ENCODE peak calls at places on chromosome 22, in six cellular contexts. T is A549, E is esophagus squamous epithelium, L is ovary, M is spleen, Z is stomach. B is an unnamed sample.
A peak's percentile ranks its signal among the peaks of the same experiment; 100 is the strongest.

GRCh38 chr22:36352775-36353507 is 34.8 kb downstream of the MYH9 start:
- DNase-seq in L (peak; percentile 87), M (no peak), Z (peak; percentile 91), E (no peak), T (peak; percentile 78), B (peak; percentile 94)

GRCh38 chr22:24426859-24427499 is 420 bp upstream of the ADORA2A start:
- DNase-seq in T (no peak), L (no peak), Z (no peak), E (no peak), M (peak; percentile 87), B (no peak)

GRCh38 chr22:26763633-26764295 is 106.4 kb downstream of the MIAT start:
- DNase-seq in E (no peak), T (peak; percentile 97), Z (no peak), L (no peak), M (no peak), B (no peak)

GRCh38 chr22:46688949-46689348 is 49.1 kb downstream of the CERK start:
- DNase-seq in E (no peak), Z (peak; percentile 34), M (no peak), L (no peak), T (no peak), B (no peak)

GRCh38 chr22:41563051-41563711 is 2.4 kb downstream of the CSDC2 start:
- DNase-seq in M (no peak), E (no peak), Z (no peak), T (peak; percentile 53), L (peak; percentile 81), B (peak; percentile 30)

GRCh38 chr22:22789233-22789921 is 98.2 kb upstream of the IGLL5 start:
- DNase-seq in E (no peak), L (no peak), Z (no peak), T (no peak), M (no peak), B (no peak)

GRCh38 chr22:44667276-44667675 is 34.7 kb upstream of the PRR5 start:
- DNase-seq in E (no peak), M (no peak), L (peak; percentile 48), Z (no peak), T (no peak), B (no peak)

GRCh38 chr22:28911777-28912669 is 28.7 kb downstream of the ZNRF3 start:
- DNase-seq in T (peak; percentile 71), L (peak; percentile 35), E (no peak), M (no peak), Z (no peak), B (peak; percentile 24)

GRCh38 chr22:46661221-46661851 is 41.1 kb downstream of the GRAMD4 start:
- DNase-seq in E (no peak), Z (no peak), M (no peak), L (no peak), T (peak; percentile 64), B (peak; percentile 29)

GRCh38 chr22:45101828-45102227 is 61.9 kb upstream of the NUP50 start:
- DNase-seq in Z (peak; percentile 53), M (peak; percentile 79), L (peak; percentile 52), E (no peak), T (peak; percentile 74), B (no peak)

GRCh38 chr22:50311606-50312351 is 4.3 kb upstream of the PLXNB2 start:
- DNase-seq in E (no peak), T (no peak), M (no peak), L (no peak), Z (no peak), B (no peak)

GRCh38 chr22:45917146-45917545 is 59.8 kb downstream of the WNT7B start:
- DNase-seq in Z (peak; percentile 66), L (no peak), T (no peak), M (no peak), E (no peak), B (peak; percentile 78)

GRCh38 chr22:27879923-27880322 is 39.1 kb downstream of the PITPNB start:
- DNase-seq in E (no peak), T (peak; percentile 45), M (no peak), Z (no peak), L (no peak), B (peak; percentile 25)

GRCh38 chr22:20089977-20090729 is 10.1 kb downstream of the DGCR8 start:
- DNase-seq in Z (no peak), M (peak; percentile 56), E (no peak), T (no peak), L (no peak), B (no peak)

DNA sequence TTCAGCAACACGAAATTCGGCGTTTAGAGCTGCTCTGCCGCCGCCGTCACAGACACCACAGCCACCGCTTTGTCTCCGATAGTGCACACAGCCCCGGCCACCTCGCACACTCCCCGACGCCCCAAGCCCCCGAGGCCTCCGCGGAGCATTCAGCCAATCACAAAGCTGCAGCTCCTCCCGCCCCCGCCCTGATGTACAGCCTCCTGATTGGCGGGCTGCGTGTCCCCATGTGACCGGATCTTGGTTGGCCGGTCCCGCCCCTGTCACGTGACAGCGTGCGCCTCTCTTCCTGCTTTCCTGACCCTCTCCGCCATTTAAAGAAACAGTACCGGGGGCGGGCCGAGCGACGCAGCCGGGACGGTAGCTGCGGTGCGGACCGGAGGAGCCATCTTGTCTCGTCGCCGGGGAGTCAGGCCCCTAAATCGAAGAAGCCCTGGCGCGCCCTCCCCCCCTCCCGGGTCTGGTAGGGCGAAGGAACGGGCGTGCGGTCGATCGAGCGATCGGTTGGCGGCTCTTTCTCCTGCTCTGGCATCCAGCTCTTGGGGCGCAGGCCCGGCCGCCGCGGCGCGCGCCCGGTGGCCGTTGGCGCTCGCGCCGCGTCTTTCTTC is at the start of gene TUG1:
- DNase-seq in Z (peak; percentile 98), M (peak; percentile 98), E (peak; percentile 98), L (peak; percentile 99), T (peak; percentile 99), B (peak; percentile 99)
- TF ChIP-seq POLR2A in Z (no peak), M (no peak), E (peak; percentile 90), L (peak; percentile 76), T (peak; percentile 17), B (peak; percentile 66)

DNA sequence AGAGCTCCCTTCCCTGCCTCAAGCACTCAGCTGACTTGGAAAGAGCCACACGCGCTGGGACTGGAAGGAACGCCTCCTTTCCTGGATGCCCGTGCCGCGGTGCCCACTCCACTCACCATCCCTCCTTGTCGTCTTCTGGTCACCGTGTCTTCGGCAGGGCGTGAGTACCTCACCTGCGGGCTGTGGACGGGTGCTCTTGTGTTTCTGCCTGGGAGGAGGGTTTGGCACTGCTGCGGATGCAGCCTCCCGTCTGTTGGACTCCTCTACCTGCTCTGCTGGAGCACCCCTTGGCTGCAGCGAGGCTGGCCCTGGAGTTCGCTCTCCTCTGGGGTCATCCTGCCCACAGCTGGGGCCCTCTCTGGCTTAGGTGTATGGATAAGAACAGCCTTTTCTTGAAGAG is 612.7 kb downstream of the BRD1 start:
- DNase-seq in T (no peak), M (peak; percentile 27), Z (peak; percentile 11), E (no peak), L (peak; percentile 7), B (no peak)
- H3K9me3 ChIP-seq in T (peaks cover 19% of the 10 kb centered on the region), M (peaks cover 26% of the 10 kb centered on the region), Z (peaks cover 20% of the 10 kb centered on the region), E (peaks cover 4% of the 10 kb centered on the region), L (no peaks in the 10 kb centered on the region), B (peaks cover 2% of the 10 kb centered on the region)

GRCh38 chr22:33472462-33473344 is 414.5 kb upstream of the SYN3 start:
- DNase-seq in M (no peak), Z (no peak), T (no peak), E (no peak), L (no peak), B (no peak)
- TF ChIP-seq POLR2A in M (no peak), Z (no peak), T (no peak), E (no peak), L (no peak), B (no peak)

GRCh38 chr22:25509391-25509791 is 55.1 kb upstream of the GRK3 start:
- DNase-seq in L (no peak), Z (no peak), M (no peak), T (no peak), E (no peak), B (peak; percentile 66)

GRCh38 chr22:25508161-25508560 is 56.3 kb upstream of the GRK3 start:
- DNase-seq in E (no peak), Z (no peak), T (no peak), M (no peak), L (no peak), B (no peak)

GRCh38 chr22:25508761-25509321 is 55.6 kb upstream of the GRK3 start:
- DNase-seq in L (no peak), M (no peak), Z (no peak), E (no peak), T (no peak), B (no peak)

GRCh38 chr22:25511725-25512124 is 52.8 kb upstream of the GRK3 start:
- DNase-seq in E (no peak), T (no peak), M (no peak), L (no peak), Z (no peak), B (no peak)

DNA sequence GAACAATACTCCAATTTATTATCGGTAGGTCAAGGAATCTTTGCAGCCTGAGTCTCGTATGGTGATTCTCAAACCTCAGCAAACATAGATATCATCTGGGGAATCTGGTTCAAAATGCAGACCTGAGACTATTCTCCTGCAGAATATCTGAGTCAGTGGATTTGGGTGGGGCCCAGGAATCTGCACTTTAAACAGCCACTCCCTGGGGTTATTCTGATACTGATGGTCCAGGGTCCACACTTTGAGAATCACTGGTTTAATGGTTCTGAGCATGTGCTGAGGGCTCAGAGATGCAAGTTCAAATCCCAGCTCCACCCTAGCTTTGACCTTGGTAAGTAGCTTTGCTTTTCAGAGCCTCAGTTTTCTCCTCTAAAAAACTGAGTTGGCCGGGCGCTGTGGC is 53.5 kb upstream of the GRK3 start:
- DNase-seq in T (no peak), E (no peak), Z (no peak), M (no peak), L (no peak), B (no peak)
- H3K9me3 ChIP-seq in T (no peaks in the 10 kb centered on the region), E (no peaks in the 10 kb centered on the region), Z (no peaks in the 10 kb centered on the region), M (no peaks in the 10 kb centered on the region), L (no peaks in the 10 kb centered on the region), B (no peaks in the 10 kb centered on the region)

GRCh38 chr22:35064664-35065063 is 1.3 kb upstream of the ISX start:
- DNase-seq in Z (no peak), T (no peak), M (no peak), L (no peak), E (no peak), B (no peak)
- TF ChIP-seq POLR2A in Z (no peak), T (no peak), M (no peak), L (no peak), E (no peak), B (no peak)

DNA sequence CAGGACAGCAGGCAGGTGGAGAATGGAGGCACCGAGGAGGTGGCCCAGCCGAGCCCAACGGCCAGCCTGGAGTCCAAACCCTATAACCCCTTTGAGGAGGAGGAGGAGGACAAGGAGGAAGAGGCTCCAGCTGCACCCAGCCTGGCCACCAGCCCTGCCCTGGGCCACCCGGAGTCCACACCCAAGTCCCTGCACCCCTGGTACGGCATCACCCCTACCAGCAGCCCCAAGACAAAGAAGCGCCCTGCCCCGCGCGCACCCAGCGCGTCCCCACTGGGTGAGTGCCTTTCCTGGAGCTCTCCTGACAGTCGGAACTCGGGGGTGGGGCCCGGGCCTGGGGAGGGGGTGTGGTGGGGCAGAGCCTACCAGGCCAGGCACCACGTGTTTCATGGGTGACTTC is 19.7 kb downstream of the MICALL1 start:
- DNase-seq in Z (no peak), M (no peak), L (no peak), E (no peak), T (no peak), B (no peak)
- H3K9me3 ChIP-seq in Z (no peaks in the 10 kb centered on the region), M (no peaks in the 10 kb centered on the region), L (no peaks in the 10 kb centered on the region), E (no peaks in the 10 kb centered on the region), T (no peaks in the 10 kb centered on the region), B (no peaks in the 10 kb centered on the region)

B was measured in body of pancreas.